ENCODE peak calls at places on chromosomes 12 and 14, in six cellular contexts. L is iPS DF 6.9; B is CD4-positive, CD25-positive, alpha-beta regulatory T cell; D is fibroblast of lung; O is CD8-positive, alpha-beta memory T cell; N is small intestine. R is an unnamed sample. For H3K4me1, the result is how much of the 10 kb centered on the place peaks cover.

GRCh38 chr14:89317051-89317691 is 99.9 kb downstream of the FOXN3 start:
- DNase-seq in O (no peak), B (peak), N (no peak), D (no peak), L (no peak), R (no peak)

GRCh38 chr12:904010-904414 is 45.5 kb downstream of the RAD52 start:
- DNase-seq in O (no peak), B (no peak), N (no peak), L (no peak), D (no peak), R (no peak)

GRCh38 chr12:22173154-22173553 is 127.1 kb downstream of the CMAS start:
- DNase-seq in D (no peak), O (no peak), B (no peak), N (no peak), L (no peak), R (no peak)

GRCh38 chr12:59085680-59086079 is 165.4 kb upstream of the LRIG3 start:
- DNase-seq in L (no peak), D (peak), O (no peak), N (no peak), B (no peak), R (no peak)

GRCh38 chr12:21775130-21775920 is 819 bp upstream of the KCNJ8 start:
- DNase-seq in B (no peak), D (no peak), L (no peak), O (no peak), N (no peak), R (no peak)

GRCh38 chr12:79935624-79936040 is 735 bp upstream of the PPP1R12A start:
- DNase-seq in B (peak), O (no peak), D (peak), L (no peak), N (no peak), R (no peak)

GRCh38 chr12:111589601-111590000 is 9.5 kb downstream of the ATXN2 start:
- DNase-seq in L (no peak), O (no peak), N (no peak), B (no peak), D (no peak), R (no peak)

GRCh38 chr12:65152012-65152411 is 17.4 kb upstream of the LEMD3 start:
- DNase-seq in N (no peak), D (peak), B (no peak), O (no peak), L (no peak), R (no peak)

GRCh38 chr12:118055144-118055557 is 5.8 kb downstream of the WSB2 start:
- DNase-seq in N (peak), L (peak), O (peak), B (peak), D (no peak), R (peak)

GRCh38 chr12:62862259-62862881 is 72.6 kb downstream of the PPM1H start:
- DNase-seq in L (no peak), B (no peak), N (no peak), O (no peak), D (peak), R (no peak)

GRCh38 chr14:69360438-69361108 is 37.5 kb downstream of the ERH start:
- DNase-seq in L (no peak), D (no peak), O (no peak), N (no peak), B (no peak), R (no peak)

GRCh38 chr12:45660330-45660729 is 69.2 kb upstream of the ARID2 start:
- DNase-seq in N (no peak), D (peak), B (no peak), O (no peak), L (no peak), R (no peak)

GRCh38 chr12:34402899-34403705 is 380.8 kb downstream of the ALG10 start:
- DNase-seq in N (no peak), D (no peak), O (peak), L (no peak), B (no peak), R (no peak)

GRCh38 chr12:68001486-68002466 is 12.5 kb downstream of the IFNG-AS1 start:
- DNase-seq in B (peak), O (no peak), D (peak), N (no peak), L (no peak), R (no peak)

GRCh38 chr14:53779301-53779700 is 177.3 kb downstream of the BMP4 start:
- DNase-seq in N (no peak), O (no peak), L (no peak), D (no peak), B (no peak), R (no peak)

GRCh38 chr12:17652436-17652835 is 437.6 kb downstream of the RERGL start:
- DNase-seq in D (no peak), L (no peak), O (no peak), B (no peak), N (no peak), R (no peak)

GRCh38 chr12:50058743-50059312 is 1.4 kb downstream of the ASIC1 start:
- DNase-seq in B (peak), D (no peak), L (no peak), N (no peak), O (no peak), R (no peak)

GRCh38 chr14:69772082-69773017 is 5.4 kb downstream of the SRSF5 start:
- DNase-seq in L (no peak), B (no peak), O (no peak), N (no peak), D (no peak), R (no peak)

GRCh38 chr14:24136684-24137528 is 912 bp downstream of the PSME1 start:
- DNase-seq in O (no peak), N (peak), D (no peak), B (peak), L (no peak), R (no peak)

GRCh38 chr14:90105756-90106155 is 44.0 kb downstream of the KCNK13 start:
- DNase-seq in L (no peak), B (no peak), O (no peak), D (peak), N (no peak), R (no peak)

GRCh38 chr14:58944226-58944769 is 244.2 kb upstream of the DAAM1 start:
- DNase-seq in N (peak), D (peak), L (no peak), O (no peak), B (no peak), R (no peak)

GRCh38 chr14:104268725-104269436 is 130.5 kb downstream of the KIF26A start:
- DNase-seq in O (no peak), N (no peak), D (no peak), L (no peak), B (no peak), R (no peak)

GRCh38 chr12:93954160-93955112 is 193.9 kb upstream of the PLXNC1 start:
- DNase-seq in D (no peak), L (no peak), B (no peak), O (no peak), N (no peak), R (no peak)

GRCh38 chr12:32305163-32305562 is 94.2 kb upstream of the FGD4 start:
- DNase-seq in O (no peak), B (peak), D (no peak), N (peak), L (no peak), R (no peak)

GRCh38 chr12:13104403-13104802 is 936 bp upstream of the GSG1 start:
- DNase-seq in O (no peak), B (no peak), L (no peak), D (no peak), N (no peak), R (no peak)

GRCh38 chr14:101020971-101021370 is 117.4 kb upstream of the RTL1 start:
- DNase-seq in B (no peak), D (no peak), N (no peak), L (no peak), O (no peak), R (no peak)

GRCh38 chr12:95548539-95549391 is 2.5 kb downstream of the USP44 start:
- DNase-seq in D (peak), O (peak), L (no peak), N (peak), B (peak), R (peak)

GRCh38 chr14:52485350-52485960 is 66.8 kb downstream of the TXNDC16 start:
- DNase-seq in O (no peak), B (no peak), N (no peak), L (no peak), D (no peak), R (no peak)

GRCh38 chr14:95255487-95255886 is 64.2 kb downstream of the CLMN start:
- DNase-seq in N (peak), D (peak), O (no peak), L (peak), B (peak), R (no peak)

GRCh38 chr12:49232940-49233841 is 31.7 kb upstream of the TUBA1C start:
- DNase-seq in O (no peak), N (peak), B (no peak), L (no peak), D (peak), R (no peak)

GRCh38 chr12:92543359-92543758 is 159.4 kb upstream of the PLEKHG7 start:
- DNase-seq in D (no peak), O (no peak), B (no peak), L (no peak), N (peak), R (no peak)

GRCh38 chr12:113870035-113870434 is 96.1 kb downstream of the RBM19 start:
- DNase-seq in L (no peak), N (no peak), D (no peak), B (no peak), O (no peak), R (no peak)

GRCh38 chr14:45125754-45126153 is 8.5 kb downstream of the FKBP3 start:
- DNase-seq in L (no peak), N (no peak), D (no peak), O (no peak), B (no peak), R (no peak)

GRCh38 chr12:76318773-76319594 is 29.2 kb downstream of the BBS10 start:
- DNase-seq in D (no peak), N (no peak), O (no peak), L (no peak), B (no peak), R (no peak)

GRCh38 chr12:10395390-10395998 is 5.7 kb upstream of the KLRK1 start:
- DNase-seq in L (no peak), O (no peak), N (peak), B (no peak), D (peak), R (no peak)

GRCh38 chr12:99111600-99111999 is 466.5 kb downstream of the APAF1 start:
- DNase-seq in D (no peak), N (no peak), L (no peak), B (no peak), O (no peak), R (no peak)

GRCh38 chr12:79206871-79207270 is 342.3 kb downstream of the SYT1 start:
- DNase-seq in B (no peak), N (no peak), L (no peak), O (no peak), D (no peak), R (no peak)

GRCh38 chr12:25135531-25136154 is 59.3 kb downstream of the DNAI7 start:
- DNase-seq in D (no peak), N (no peak), O (no peak), B (peak), L (no peak), R (no peak)

DNA sequence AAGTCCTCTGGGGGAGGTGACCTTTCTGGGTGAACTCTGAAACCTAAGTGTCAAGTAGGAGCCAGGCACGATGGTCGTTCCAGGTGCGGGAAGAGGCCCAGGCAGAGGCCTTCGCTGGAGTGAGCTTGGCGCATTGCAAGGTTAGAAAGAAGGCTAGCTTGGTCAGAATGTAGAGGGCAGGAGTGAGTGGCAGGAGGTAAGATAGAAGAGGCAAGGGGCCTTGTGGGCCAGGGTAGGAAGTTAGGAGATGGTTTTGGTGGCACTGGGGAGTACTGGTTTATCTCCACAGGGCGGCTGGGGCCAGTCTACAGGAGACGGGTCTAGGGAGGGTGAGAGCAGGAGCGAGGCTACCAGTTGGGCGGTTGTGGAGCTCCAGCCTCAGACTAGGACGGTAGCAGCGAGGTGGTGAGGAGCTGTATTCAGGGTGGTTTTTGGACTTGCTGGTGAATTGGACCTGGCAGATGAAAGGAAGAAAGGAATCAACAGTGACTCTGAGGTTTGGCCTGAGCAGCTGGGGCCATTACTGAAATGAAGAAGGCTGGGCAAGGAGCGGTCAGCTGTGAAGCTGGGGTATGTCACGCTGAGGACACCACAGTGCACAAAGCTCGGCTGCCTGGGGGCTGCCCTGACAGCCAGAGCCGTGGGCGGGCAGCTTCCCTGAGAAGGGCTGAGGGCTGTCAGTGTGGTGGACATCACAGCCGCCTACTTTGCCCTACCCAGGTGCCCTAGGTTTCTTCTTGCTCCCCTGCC is 9.1 kb downstream of the MLXIP start:
- DNase-seq in B (no peak), O (no peak), N (no peak), D (no peak), L (no peak), R (no peak)
- H3K4me1 ChIP-seq in B (under half), O (half or more), N (under half), D (under half), L (under half), R (under half)

GRCh38 chr12:89072303-89073026 is 279.8 kb downstream of the DUSP6 start:
- DNase-seq in N (no peak), L (no peak), B (no peak), O (no peak), D (no peak), R (no peak)
- H3K27ac ChIP-seq in N (no peak), L (no peak), B (no peak), O (no peak), D (no peak), R (no peak)

GRCh38 chr12:1993871-1994371 is 10.3 kb downstream of the DCP1B start:
- DNase-seq in O (no peak), N (peak), L (no peak), D (peak), B (peak), R (peak)
- H3K4me3 ChIP-seq in O (no peak), N (no peak), L (no peak), D (no peak), B (peak), R (no peak)

GRCh38 chr12:6074979-6075585 is 49.4 kb downstream of the VWF start:
- DNase-seq in D (peak), O (no peak), L (no peak), B (peak), N (peak), R (no peak)
- H3K4me1 ChIP-seq in D (under half), O (under half), L (under half), B (under half), N (under half), R (under half)

GRCh38 chr14:20347747-20348146 is 4.3 kb downstream of the PARP2 start:
- DNase-seq in L (no peak), N (no peak), D (no peak), O (no peak), B (no peak), R (no peak)

GRCh38 chr14:20345366-20345765 is 1.9 kb downstream of the PARP2 start:
- DNase-seq in D (no peak), B (no peak), L (no peak), N (no peak), O (no peak), R (no peak)

GRCh38 chr14:20346713-20347112 is 3.3 kb downstream of the PARP2 start:
- DNase-seq in N (no peak), B (no peak), L (no peak), O (no peak), D (no peak), R (no peak)

GRCh38 chr14:20350280-20350679 is 6.8 kb downstream of the PARP2 start:
- DNase-seq in B (no peak), N (no peak), O (no peak), D (no peak), L (no peak), R (no peak)

DNA sequence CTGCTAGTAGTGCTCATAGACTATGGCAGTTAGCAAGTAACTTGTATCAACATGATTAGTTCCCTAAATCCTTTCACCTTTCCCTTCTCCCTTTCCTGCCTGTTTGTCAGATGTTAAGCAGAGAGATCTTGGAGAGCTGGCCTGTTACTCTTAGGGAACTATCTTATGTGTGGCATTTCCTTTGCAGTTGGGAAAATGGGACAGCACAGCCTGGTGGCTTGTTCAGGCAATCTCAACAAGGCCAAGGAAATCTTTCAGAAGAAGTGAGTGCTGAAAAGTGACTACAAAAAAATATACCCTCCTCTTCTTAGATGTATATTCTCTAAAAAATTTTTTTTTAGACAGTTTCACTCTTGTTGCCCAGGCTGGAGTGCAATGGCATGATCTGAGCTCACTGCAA is 7.4 kb downstream of the PARP2 start:
- DNase-seq in O (no peak), N (no peak), L (no peak), D (no peak), B (no peak), R (no peak)
- H3K27ac ChIP-seq in O (no peak), N (no peak), L (no peak), D (no peak), B (no peak), R (no peak)

GRCh38 chr12:122893208-122894151 is 2.4 kb downstream of the VPS37B start:
- DNase-seq in O (no peak), B (no peak), L (no peak), D (no peak), N (peak), R (no peak)
- H3K4me3 ChIP-seq in O (peak), B (peak), L (no peak), D (peak), N (peak), R (no peak)

DNA sequence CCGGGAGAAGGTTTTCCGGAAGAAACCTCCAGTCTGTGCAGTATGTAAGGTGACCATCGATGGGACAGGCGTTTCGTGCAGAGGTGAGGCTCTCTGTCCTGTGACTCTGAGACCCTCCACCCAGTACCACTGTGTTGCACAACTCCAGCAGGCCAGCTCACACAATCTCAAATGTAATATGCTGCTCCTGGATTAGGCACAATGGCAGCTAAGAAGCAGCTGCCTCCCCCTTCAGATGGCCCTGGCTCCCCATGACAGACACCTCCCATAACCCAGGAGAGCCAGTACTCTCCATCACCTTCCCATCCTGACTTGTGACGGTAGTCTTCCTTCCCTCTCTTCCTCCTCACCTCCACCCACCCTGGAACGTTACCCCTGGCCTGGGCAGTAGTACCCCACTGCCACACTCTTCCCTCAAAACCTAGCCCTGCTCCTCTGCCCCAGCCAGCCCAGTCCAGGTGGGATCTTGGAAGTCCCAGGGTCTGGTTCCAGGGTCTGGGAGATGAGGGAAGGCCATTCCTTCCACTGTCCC is 2.1 kb downstream of the TNS2 start:
- DNase-seq in D (no peak), O (no peak), L (no peak), B (no peak), N (no peak), R (no peak)
- H3K4me1 ChIP-seq in D (under half), O (under half), L (under half), B (under half), N (under half), R (under half)